ENCODE peak calls at places on chromosomes 2 and 18, in four cellular contexts. W is AG08396; C is CD8-positive, alpha-beta memory T cell; I is effector memory CD4-positive, alpha-beta T cell. J is an unnamed sample.
A peak's percentile ranks its signal among the peaks of the same experiment; 100 is the strongest.

GRCh38 chr2:175621847-175622246 is 380.2 kb downstream of the LNPK start:
- DNase-seq in W (no peak), C (no peak), I (no peak), J (no peak)

GRCh38 chr2:54052825-54053718 is 62.3 kb upstream of the ACYP2 start:
- DNase-seq in W (no peak), I (no peak), C (no peak), J (no peak)

GRCh38 chr2:231364961-231365810 is 30.3 kb upstream of the B3GNT7 start:
- DNase-seq in W (peak; percentile 78), C (no peak), I (no peak), J (no peak)

GRCh38 chr2:172375247-172375646 is 52.1 kb upstream of the ITGA6 start:
- DNase-seq in C (no peak), I (no peak), W (no peak), J (no peak)

GRCh38 chr2:16408331-16409005 is 257.2 kb downstream of the CYRIA start:
- DNase-seq in W (no peak), C (no peak), I (no peak), J (no peak)

GRCh38 chr2:240391111-240392051 is 44.1 kb upstream of the GPC1 start:
- DNase-seq in W (no peak), I (no peak), C (no peak), J (no peak)

GRCh38 chr2:85277416-85278158 is 50.2 kb downstream of the TGOLN2 start:
- DNase-seq in I (no peak), W (peak; percentile 70), C (no peak), J (no peak)

GRCh38 chr18:46190667-46191066 is 86.5 kb downstream of the HAUS1 start:
- DNase-seq in W (no peak), C (no peak), I (no peak), J (no peak)

GRCh38 chr2:201148434-201148833 is 32.5 kb downstream of the CFLAR start:
- DNase-seq in C (no peak), W (no peak), I (no peak), J (no peak)

GRCh38 chr18:6773777-6774176 is 44.3 kb downstream of the ARHGAP28 start:
- DNase-seq in W (no peak), I (no peak), C (no peak), J (no peak)

GRCh38 chr2:196294510-196294909 is 123.1 kb upstream of the STK17B start:
- DNase-seq in I (no peak), W (no peak), C (no peak), J (no peak)

GRCh38 chr2:112121682-112122254 is 16.4 kb upstream of the FBLN7 start:
- DNase-seq in W (no peak), I (no peak), C (peak; percentile 50), J (no peak)

GRCh38 chr2:173760553-173760952 is 204.6 kb downstream of the SP3 start:
- DNase-seq in W (no peak), C (no peak), I (no peak), J (no peak)

GRCh38 chr2:164015328-164016123 is 279.7 kb upstream of the FIGN start:
- DNase-seq in W (no peak), C (no peak), I (no peak), J (no peak)

GRCh38 chr2:109213646-109214417 is 84.8 kb downstream of the SH3RF3 start:
- DNase-seq in C (peak; percentile 87), W (peak; percentile 41), I (peak; percentile 49), J (peak; percentile 33)

GRCh38 chr2:190481339-190481738 is 53.2 kb downstream of the NEMP2 start:
- DNase-seq in W (no peak), C (no peak), I (no peak), J (no peak)

GRCh38 chr2:45879406-45879805 is 227.9 kb downstream of the PRKCE start:
- DNase-seq in C (no peak), W (no peak), I (no peak), J (no peak)

GRCh38 chr18:48230459-48231113 is 178.6 kb downstream of the ZBTB7C start:
- DNase-seq in I (no peak), W (peak; percentile 58), C (no peak), J (no peak)

GRCh38 chr18:63445067-63445466 is 22.8 kb upstream of the VPS4B start:
- DNase-seq in I (no peak), W (no peak), C (no peak), J (no peak)

GRCh38 chr2:150978053-150978452 is 283.6 kb downstream of the RBM43 start:
- DNase-seq in I (no peak), W (no peak), C (no peak), J (no peak)

GRCh38 chr2:214311931-214312749 is 98.7 kb upstream of the VWC2L start:
- DNase-seq in W (no peak), I (no peak), C (no peak), J (no peak)

GRCh38 chr2:143603035-143603616 is 473.9 kb downstream of the ARHGAP15 start:
- DNase-seq in I (no peak), C (no peak), W (no peak), J (no peak)

GRCh38 chr2:186995092-186995491 is 146.1 kb upstream of the ZSWIM2 start:
- DNase-seq in C (no peak), W (no peak), I (no peak), J (no peak)

GRCh38 chr2:151999058-151999457 is 99.8 kb downstream of the CACNB4 start:
- DNase-seq in C (peak; percentile 26), W (peak; percentile 61), I (no peak), J (no peak)

GRCh38 chr2:173008786-173009185 is 66.9 kb upstream of the MAP3K20 start:
- DNase-seq in I (no peak), W (no peak), C (no peak), J (no peak)

GRCh38 chr2:201383156-201383555 is 26.0 kb upstream of the FLACC1 start:
- DNase-seq in I (no peak), C (no peak), W (no peak), J (no peak)

GRCh38 chr18:6355789-6356589 is 58.7 kb downstream of the L3MBTL4 start:
- DNase-seq in W (no peak), I (no peak), C (no peak), J (no peak)

GRCh38 chr2:239544846-239545465 is 144.1 kb upstream of the HDAC4 start:
- DNase-seq in W (no peak), I (peak; percentile 18), C (no peak), J (no peak)

GRCh38 chr2:95390272-95390880 is 12.1 kb upstream of the FAHD2A start:
- DNase-seq in W (no peak), C (no peak), I (no peak), J (no peak)

GRCh38 chr2:66432801-66433694 is 1.9 kb upstream of the MEIS1 start:
- DNase-seq in W (peak; percentile 94), C (no peak), I (no peak), J (no peak)

J was measured in T-helper 17 cell.